ENCODE peak calls at places on chromosomes 12 and 14, in ten cellular contexts. One of them, this sample, is unnamed.

GRCh38 chr12:103456006-103456405 is 39.8 kb downstream of the C12orf42 start:
- DNase-seq in effector CD8-positive, alpha-beta T cell: no peak
- DNase-seq in T-helper 2 cell: no peak
- DNase-seq in NCI-H1417: no peak
- DNase-seq in stimulated activated CD4-positive, alpha-beta T cell treated with anti-CD3 and anti-CD28 coated beads, Interleukin-4, amount 100 ng/mL, for 4 hours: no peak
- DNase-seq in heart right ventricle: no peak
- DNase-seq in activated CD4-positive, alpha-beta T cell treated with anti-CD3 and anti-CD28 coated beads, Interleukin-2, amount 10 ng/mL, durations not matched to agents 24 days and 14 days: no peak
- DNase-seq in NCI-H69: no peak
- DNase-seq in CD8-positive, alpha-beta memory T cell: no peak
- DNase-seq in T-helper 17 cell: no peak
- DNase-seq in this sample: no peak

GRCh38 chr12:45547822-45548221 is 181.7 kb upstream of the ARID2 start:
- DNase-seq in effector CD8-positive, alpha-beta T cell: no peak
- DNase-seq in T-helper 2 cell: no peak
- DNase-seq in NCI-H1417: no peak
- DNase-seq in stimulated activated CD4-positive, alpha-beta T cell treated with anti-CD3 and anti-CD28 coated beads, Interleukin-4, amount 100 ng/mL, for 4 hours: no peak
- DNase-seq in heart right ventricle: no peak
- DNase-seq in activated CD4-positive, alpha-beta T cell treated with anti-CD3 and anti-CD28 coated beads, Interleukin-2, amount 10 ng/mL, durations not matched to agents 24 days and 14 days: no peak
- DNase-seq in NCI-H69: peak; percentile 21
- DNase-seq in CD8-positive, alpha-beta memory T cell: no peak
- DNase-seq in T-helper 17 cell: no peak
- DNase-seq in this sample: no peak

GRCh38 chr14:68569546-68569908 is 223.3 kb downstream of the ZFP36L1 start:
- DNase-seq in effector CD8-positive, alpha-beta T cell: no peak
- DNase-seq in T-helper 2 cell: no peak
- DNase-seq in NCI-H1417: no peak
- DNase-seq in stimulated activated CD4-positive, alpha-beta T cell treated with anti-CD3 and anti-CD28 coated beads, Interleukin-4, amount 100 ng/mL, for 4 hours: no peak
- DNase-seq in heart right ventricle: no peak
- DNase-seq in activated CD4-positive, alpha-beta T cell treated with anti-CD3 and anti-CD28 coated beads, Interleukin-2, amount 10 ng/mL, durations not matched to agents 24 days and 14 days: no peak
- DNase-seq in NCI-H69: no peak
- DNase-seq in CD8-positive, alpha-beta memory T cell: no peak
- DNase-seq in T-helper 17 cell: no peak
- DNase-seq in this sample: no peak

GRCh38 chr12:132185698-132186097 is 41.4 kb downstream of the NOC4L start:
- DNase-seq in effector CD8-positive, alpha-beta T cell: no peak
- DNase-seq in T-helper 2 cell: no peak
- DNase-seq in NCI-H1417: no peak
- DNase-seq in stimulated activated CD4-positive, alpha-beta T cell treated with anti-CD3 and anti-CD28 coated beads, Interleukin-4, amount 100 ng/mL, for 4 hours: no peak
- DNase-seq in heart right ventricle: no peak
- DNase-seq in activated CD4-positive, alpha-beta T cell treated with anti-CD3 and anti-CD28 coated beads, Interleukin-2, amount 10 ng/mL, durations not matched to agents 24 days and 14 days: peak; percentile 82
- DNase-seq in NCI-H69: no peak
- DNase-seq in CD8-positive, alpha-beta memory T cell: no peak
- DNase-seq in T-helper 17 cell: no peak
- DNase-seq in this sample: no peak

GRCh38 chr12:291153-291723 is 28.6 kb upstream of the SLC6A13 start:
- DNase-seq in effector CD8-positive, alpha-beta T cell: no peak
- DNase-seq in T-helper 2 cell: no peak
- DNase-seq in NCI-H1417: no peak
- DNase-seq in stimulated activated CD4-positive, alpha-beta T cell treated with anti-CD3 and anti-CD28 coated beads, Interleukin-4, amount 100 ng/mL, for 4 hours: no peak
- DNase-seq in heart right ventricle: no peak
- DNase-seq in activated CD4-positive, alpha-beta T cell treated with anti-CD3 and anti-CD28 coated beads, Interleukin-2, amount 10 ng/mL, durations not matched to agents 24 days and 14 days: no peak
- DNase-seq in NCI-H69: no peak
- DNase-seq in CD8-positive, alpha-beta memory T cell: no peak
- DNase-seq in T-helper 17 cell: no peak
- DNase-seq in this sample: no peak

GRCh38 chr12:52436828-52437474 is 2.8 kb upstream of the KRT75 start:
- DNase-seq in effector CD8-positive, alpha-beta T cell: no peak
- DNase-seq in T-helper 2 cell: no peak
- DNase-seq in NCI-H1417: no peak
- DNase-seq in stimulated activated CD4-positive, alpha-beta T cell treated with anti-CD3 and anti-CD28 coated beads, Interleukin-4, amount 100 ng/mL, for 4 hours: no peak
- DNase-seq in heart right ventricle: no peak
- DNase-seq in activated CD4-positive, alpha-beta T cell treated with anti-CD3 and anti-CD28 coated beads, Interleukin-2, amount 10 ng/mL, durations not matched to agents 24 days and 14 days: no peak
- DNase-seq in NCI-H69: no peak
- DNase-seq in CD8-positive, alpha-beta memory T cell: no peak
- DNase-seq in T-helper 17 cell: no peak
- DNase-seq in this sample: no peak

GRCh38 chr12:105382771-105383632 is 52.5 kb downstream of the C12orf75 start:
- DNase-seq in effector CD8-positive, alpha-beta T cell: no peak
- DNase-seq in T-helper 2 cell: no peak
- DNase-seq in NCI-H1417: peak; percentile 58
- DNase-seq in stimulated activated CD4-positive, alpha-beta T cell treated with anti-CD3 and anti-CD28 coated beads, Interleukin-4, amount 100 ng/mL, for 4 hours: no peak
- DNase-seq in heart right ventricle: no peak
- DNase-seq in activated CD4-positive, alpha-beta T cell treated with anti-CD3 and anti-CD28 coated beads, Interleukin-2, amount 10 ng/mL, durations not matched to agents 24 days and 14 days: peak; percentile 80
- DNase-seq in NCI-H69: peak; percentile 69
- DNase-seq in CD8-positive, alpha-beta memory T cell: no peak
- DNase-seq in T-helper 17 cell: no peak
- DNase-seq in this sample: peak; percentile 32

GRCh38 chr12:71038960-71039359 is 118.4 kb upstream of the PTPRR start:
- DNase-seq in effector CD8-positive, alpha-beta T cell: no peak
- DNase-seq in T-helper 2 cell: no peak
- DNase-seq in NCI-H1417: no peak
- DNase-seq in stimulated activated CD4-positive, alpha-beta T cell treated with anti-CD3 and anti-CD28 coated beads, Interleukin-4, amount 100 ng/mL, for 4 hours: no peak
- DNase-seq in heart right ventricle: no peak
- DNase-seq in activated CD4-positive, alpha-beta T cell treated with anti-CD3 and anti-CD28 coated beads, Interleukin-2, amount 10 ng/mL, durations not matched to agents 24 days and 14 days: no peak
- DNase-seq in NCI-H69: no peak
- DNase-seq in CD8-positive, alpha-beta memory T cell: no peak
- DNase-seq in T-helper 17 cell: no peak
- DNase-seq in this sample: no peak

GRCh38 chr12:93043877-93044209 is 114.7 kb upstream of the EEA1 start:
- DNase-seq in effector CD8-positive, alpha-beta T cell: no peak
- DNase-seq in T-helper 2 cell: no peak
- DNase-seq in NCI-H1417: no peak
- DNase-seq in stimulated activated CD4-positive, alpha-beta T cell treated with anti-CD3 and anti-CD28 coated beads, Interleukin-4, amount 100 ng/mL, for 4 hours: no peak
- DNase-seq in heart right ventricle: no peak
- DNase-seq in activated CD4-positive, alpha-beta T cell treated with anti-CD3 and anti-CD28 coated beads, Interleukin-2, amount 10 ng/mL, durations not matched to agents 24 days and 14 days: no peak
- DNase-seq in NCI-H69: no peak
- DNase-seq in CD8-positive, alpha-beta memory T cell: no peak
- DNase-seq in T-helper 17 cell: no peak
- DNase-seq in this sample: no peak

GRCh38 chr12:538731-539539 is 79.2 kb downstream of the B4GALNT3 start:
- DNase-seq in effector CD8-positive, alpha-beta T cell: peak; percentile 21
- DNase-seq in T-helper 2 cell: no peak
- DNase-seq in NCI-H1417: no peak
- DNase-seq in stimulated activated CD4-positive, alpha-beta T cell treated with anti-CD3 and anti-CD28 coated beads, Interleukin-4, amount 100 ng/mL, for 4 hours: peak; percentile 53
- DNase-seq in heart right ventricle: peak; percentile 75
- DNase-seq in activated CD4-positive, alpha-beta T cell treated with anti-CD3 and anti-CD28 coated beads, Interleukin-2, amount 10 ng/mL, durations not matched to agents 24 days and 14 days: peak; percentile 85
- DNase-seq in NCI-H69: peak; percentile 94
- DNase-seq in CD8-positive, alpha-beta memory T cell: no peak
- DNase-seq in T-helper 17 cell: no peak
- DNase-seq in this sample: peak; percentile 82

GRCh38 chr14:68547305-68548193 is 245.3 kb downstream of the ZFP36L1 start:
- DNase-seq in effector CD8-positive, alpha-beta T cell: no peak
- DNase-seq in T-helper 2 cell: no peak
- DNase-seq in NCI-H1417: no peak
- DNase-seq in stimulated activated CD4-positive, alpha-beta T cell treated with anti-CD3 and anti-CD28 coated beads, Interleukin-4, amount 100 ng/mL, for 4 hours: no peak
- DNase-seq in heart right ventricle: no peak
- DNase-seq in activated CD4-positive, alpha-beta T cell treated with anti-CD3 and anti-CD28 coated beads, Interleukin-2, amount 10 ng/mL, durations not matched to agents 24 days and 14 days: no peak
- DNase-seq in NCI-H69: no peak
- DNase-seq in CD8-positive, alpha-beta memory T cell: no peak
- DNase-seq in T-helper 17 cell: no peak
- DNase-seq in this sample: no peak

GRCh38 chr12:108518716-108519496 is 3.8 kb downstream of the FICD start:
- DNase-seq in effector CD8-positive, alpha-beta T cell: no peak
- DNase-seq in T-helper 2 cell: no peak
- DNase-seq in NCI-H1417: no peak
- DNase-seq in stimulated activated CD4-positive, alpha-beta T cell treated with anti-CD3 and anti-CD28 coated beads, Interleukin-4, amount 100 ng/mL, for 4 hours: no peak
- DNase-seq in heart right ventricle: no peak
- DNase-seq in activated CD4-positive, alpha-beta T cell treated with anti-CD3 and anti-CD28 coated beads, Interleukin-2, amount 10 ng/mL, durations not matched to agents 24 days and 14 days: no peak
- DNase-seq in NCI-H69: no peak
- DNase-seq in CD8-positive, alpha-beta memory T cell: no peak
- DNase-seq in T-helper 17 cell: no peak
- DNase-seq in this sample: no peak